ENCODE peak calls at places on chromosome 19, in ten cellular contexts. Z is left ventricle myocardium inferior, V is lower lobe of right lung, N is breast epithelium, Q is cardiac muscle cell, U is CD14-positive monocyte, G is nephron progenitor cell, M is right atrium auricular region, F is upper lobe of right lung, T is WTC11. D is an unnamed sample.

GRCh38 chr19:30896551-30896950 is 452.7 kb downstream of the TSHZ3 start:
- DNase-seq in Z (no peak), V (no peak), N (no peak), Q (no peak), U (no peak), G (no peak), M (no peak), F (no peak), T (no peak), D (no peak)

GRCh38 chr19:38683393-38684077 is 36.1 kb downstream of the ACTN4 start:
- DNase-seq in Z (no peak), V (peak), N (peak), Q (peak), U (peak), G (no peak), M (peak), F (peak), T (peak), D (no peak)

GRCh38 chr19:51272183-51272817 is 21.4 kb downstream of the SIGLECL1 start:
- DNase-seq in Z (no peak), V (no peak), N (no peak), Q (no peak), U (no peak), G (no peak), M (peak), F (no peak), T (no peak), D (no peak)

GRCh38 chr19:47268028-47268427 is 6.7 kb upstream of the INAFM1 start:
- DNase-seq in Z (no peak), V (no peak), N (no peak), Q (no peak), U (no peak), G (no peak), M (no peak), F (no peak), T (no peak), D (no peak)

GRCh38 chr19:29845576-29846176 is 33.9 kb downstream of the CCNE1 start:
- DNase-seq in Z (no peak), V (no peak), N (no peak), Q (peak), U (peak), G (no peak), M (no peak), F (peak), T (no peak), D (no peak)

GRCh38 chr19:1216756-1217155 is 11.2 kb downstream of the STK11 start:
- DNase-seq in Z (no peak), V (no peak), N (no peak), Q (no peak), U (no peak), G (no peak), M (no peak), F (no peak), T (no peak), D (no peak)

GRCh38 chr19:14078406-14078805 is 5.8 kb downstream of the MISP3 start:
- DNase-seq in Z (no peak), V (no peak), N (no peak), Q (no peak), U (no peak), G (no peak), M (no peak), F (no peak), T (no peak), D (no peak)

GRCh38 chr19:21045028-21045427 is 24.6 kb downstream of the ZNF430 start:
- DNase-seq in Z (no peak), V (no peak), N (no peak), Q (no peak), U (no peak), G (no peak), M (no peak), F (no peak), T (no peak), D (no peak)

GRCh38 chr19:47095707-47096704 is 17.6 kb downstream of the ZC3H4 start:
- DNase-seq in Z (peak), V (peak), N (peak), Q (peak), U (no peak), G (no peak), M (peak), F (peak), T (no peak), D (no peak)

GRCh38 chr19:32339988-32340874 is 5.2 kb upstream of the ZNF507 start:
- DNase-seq in Z (peak), V (peak), N (peak), Q (peak), U (no peak), G (peak), M (peak), F (peak), T (peak), D (no peak)

GRCh38 chr19:372306-372890 is 27.8 kb upstream of the MIER2 start:
- DNase-seq in Z (peak), V (no peak), N (no peak), Q (peak), U (no peak), G (no peak), M (no peak), F (peak), T (no peak), D (peak)

GRCh38 chr19:35346193-35347052 is 1.3 kb upstream of the FFAR1 start:
- DNase-seq in Z (no peak), V (peak), N (peak), Q (no peak), U (peak), G (no peak), M (no peak), F (peak), T (no peak), D (peak)

GRCh38 chr19:49064029-49064629 is 489 bp downstream of the NTF4 start:
- DNase-seq in Z (no peak), V (peak), N (no peak), Q (no peak), U (no peak), G (no peak), M (no peak), F (no peak), T (peak), D (no peak)

GRCh38 chr19:40646564-40647254 is 43.7 kb downstream of the NUMBL start:
- DNase-seq in Z (no peak), V (peak), N (no peak), Q (no peak), U (no peak), G (no peak), M (no peak), F (no peak), T (no peak), D (no peak)

GRCh38 chr19:51295382-51296126 is 15.9 kb upstream of the IGLON5 start:
- DNase-seq in Z (no peak), V (no peak), N (no peak), Q (no peak), U (no peak), G (no peak), M (no peak), F (no peak), T (no peak), D (no peak)

GRCh38 chr19:48413879-48414623 is 20.6 kb downstream of the GRIN2D start:
- DNase-seq in Z (no peak), V (no peak), N (no peak), Q (no peak), U (no peak), G (no peak), M (no peak), F (peak), T (peak), D (no peak)

GRCh38 chr19:41939861-41940442 is 11.7 kb upstream of the ERFL start:
- DNase-seq in Z (no peak), V (peak), N (no peak), Q (no peak), U (no peak), G (peak), M (no peak), F (peak), T (peak), D (peak)

GRCh38 chr19:55654323-55654832 is 457 bp upstream of the U2AF2 start:
- DNase-seq in Z (peak), V (peak), N (peak), Q (peak), U (peak), G (peak), M (peak), F (peak), T (peak), D (peak)

GRCh38 chr19:19407640-19407933 is 2.1 kb downstream of the GATAD2A start:
- DNase-seq in Z (no peak), V (no peak), N (no peak), Q (no peak), U (no peak), G (no peak), M (no peak), F (no peak), T (no peak), D (no peak)

GRCh38 chr19:49851456-49852259 is 699 bp downstream of the PTOV1 start:
- DNase-seq in Z (no peak), V (peak), N (no peak), Q (peak), U (no peak), G (peak), M (no peak), F (no peak), T (peak), D (no peak)

GRCh38 chr19:14383556-14383897 is 2.3 kb downstream of the ADGRE5 start:
- DNase-seq in Z (peak), V (no peak), N (no peak), Q (peak), U (no peak), G (no peak), M (no peak), F (no peak), T (no peak), D (no peak)

GRCh38 chr19:58038688-58039204 is 4.9 kb downstream of the ZSCAN1 start:
- DNase-seq in Z (no peak), V (no peak), N (no peak), Q (no peak), U (no peak), G (no peak), M (no peak), F (no peak), T (peak), D (no peak)

GRCh38 chr19:56840452-56841193 is at the start of the genes PEG3 and ZIM2:
- DNase-seq in Z (peak), V (no peak), N (peak), Q (peak), U (no peak), G (no peak), M (peak), F (no peak), T (no peak), D (no peak)

GRCh38 chr19:43432866-43433673 is 18.4 kb downstream of the TEX101 start:
- DNase-seq in Z (peak), V (peak), N (peak), Q (peak), U (peak), G (peak), M (peak), F (peak), T (peak), D (no peak)

GRCh38 chr19:47107201-47107952 is 6.2 kb downstream of the ZC3H4 start:
- DNase-seq in Z (no peak), V (no peak), N (no peak), Q (no peak), U (no peak), G (no peak), M (no peak), F (no peak), T (no peak), D (no peak)

GRCh38 chr19:53809518-53810186 is 14.5 kb downstream of the NLRP12 start:
- DNase-seq in Z (no peak), V (no peak), N (no peak), Q (no peak), U (no peak), G (peak), M (no peak), F (no peak), T (peak), D (no peak)
- TF ChIP-seq CTCF in Z (peak), V (peak), N (no peak), Q (peak), U (no peak), G (peak), M (no peak), F (peak), T (peak), D (peak)

GRCh38 chr19:18290250-18291018 is 9.0 kb upstream of the JUND start:
- DNase-seq in Z (peak), V (no peak), N (no peak), Q (peak), U (no peak), G (no peak), M (no peak), F (no peak), T (no peak), D (no peak)

GRCh38 chr19:18286973-18287635 is 5.7 kb upstream of the JUND start:
- DNase-seq in Z (no peak), V (no peak), N (no peak), Q (no peak), U (no peak), G (no peak), M (no peak), F (no peak), T (peak), D (no peak)

GRCh38 chr19:18289471-18290066 is 8.1 kb upstream of the JUND start:
- DNase-seq in Z (no peak), V (no peak), N (no peak), Q (no peak), U (no peak), G (no peak), M (no peak), F (no peak), T (no peak), D (no peak)

GRCh38 chr19:18291019-18291524 is 9.7 kb upstream of the JUND start:
- DNase-seq in Z (peak), V (no peak), N (no peak), Q (peak), U (no peak), G (no peak), M (no peak), F (no peak), T (no peak), D (no peak)

DNA sequence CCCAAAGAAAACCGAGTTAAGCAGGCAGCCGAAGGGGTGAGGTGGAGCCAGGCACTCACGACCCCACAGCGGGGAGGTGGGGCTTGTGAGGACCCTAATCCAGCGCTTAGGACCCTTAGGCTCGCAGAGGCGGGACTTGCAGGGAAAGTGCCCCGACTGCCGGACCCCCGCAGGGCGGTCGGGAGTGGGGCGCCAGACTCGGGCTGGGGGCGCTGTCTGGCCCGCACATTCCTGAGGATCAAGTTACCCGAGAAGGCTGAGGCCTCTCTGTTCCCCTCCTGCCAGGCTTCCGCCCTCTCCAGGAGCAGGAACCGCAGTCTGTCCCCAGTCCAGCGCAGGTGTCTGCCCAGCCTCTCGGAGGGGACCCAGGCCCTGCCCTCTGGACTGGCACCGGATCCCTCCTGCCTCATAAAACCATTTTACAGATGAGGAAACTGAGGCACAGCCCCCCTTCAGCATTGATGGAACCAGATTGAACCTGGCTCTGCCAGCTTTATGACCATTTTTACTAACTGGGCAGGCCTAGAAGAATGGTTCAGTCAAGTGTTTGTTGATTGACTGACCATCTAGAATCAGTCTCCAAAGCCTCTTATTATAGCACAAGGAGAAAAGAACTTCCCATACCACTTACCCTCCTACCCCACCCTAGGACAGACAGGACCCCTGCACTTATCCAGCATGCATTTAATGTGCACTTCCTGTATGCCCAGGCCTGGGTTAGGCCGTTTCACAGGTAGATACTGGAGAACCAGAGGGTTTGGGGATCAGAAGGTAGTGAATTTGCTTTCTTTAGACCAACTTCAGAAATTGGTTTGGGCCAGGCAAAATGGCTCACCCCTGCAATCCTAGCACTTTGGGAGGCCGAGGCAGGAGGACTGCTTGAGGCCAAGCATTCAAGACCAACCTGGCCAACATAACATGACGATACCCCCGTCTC is 6.7 kb upstream of the JUND start:
- DNase-seq in Z (no peak), V (no peak), N (no peak), Q (no peak), U (no peak), G (peak), M (no peak), F (no peak), T (peak), D (no peak)
- TF ChIP-seq CTCF in Z (no peak), V (no peak), N (no peak), Q (no peak), U (no peak), G (no peak), M (no peak), F (no peak), T (no peak), D (no peak)

GRCh38 chr19:12681074-12681987 is at the start of gene DHPS:
- DNase-seq in Z (peak), V (peak), N (peak), Q (peak), U (peak), G (peak), M (peak), F (peak), T (peak), D (peak)
- TF ChIP-seq CTCF in Z (no peak), V (no peak), N (no peak), Q (no peak), U (no peak), G (no peak), M (no peak), F (no peak), T (no peak), D (no peak)

DNA sequence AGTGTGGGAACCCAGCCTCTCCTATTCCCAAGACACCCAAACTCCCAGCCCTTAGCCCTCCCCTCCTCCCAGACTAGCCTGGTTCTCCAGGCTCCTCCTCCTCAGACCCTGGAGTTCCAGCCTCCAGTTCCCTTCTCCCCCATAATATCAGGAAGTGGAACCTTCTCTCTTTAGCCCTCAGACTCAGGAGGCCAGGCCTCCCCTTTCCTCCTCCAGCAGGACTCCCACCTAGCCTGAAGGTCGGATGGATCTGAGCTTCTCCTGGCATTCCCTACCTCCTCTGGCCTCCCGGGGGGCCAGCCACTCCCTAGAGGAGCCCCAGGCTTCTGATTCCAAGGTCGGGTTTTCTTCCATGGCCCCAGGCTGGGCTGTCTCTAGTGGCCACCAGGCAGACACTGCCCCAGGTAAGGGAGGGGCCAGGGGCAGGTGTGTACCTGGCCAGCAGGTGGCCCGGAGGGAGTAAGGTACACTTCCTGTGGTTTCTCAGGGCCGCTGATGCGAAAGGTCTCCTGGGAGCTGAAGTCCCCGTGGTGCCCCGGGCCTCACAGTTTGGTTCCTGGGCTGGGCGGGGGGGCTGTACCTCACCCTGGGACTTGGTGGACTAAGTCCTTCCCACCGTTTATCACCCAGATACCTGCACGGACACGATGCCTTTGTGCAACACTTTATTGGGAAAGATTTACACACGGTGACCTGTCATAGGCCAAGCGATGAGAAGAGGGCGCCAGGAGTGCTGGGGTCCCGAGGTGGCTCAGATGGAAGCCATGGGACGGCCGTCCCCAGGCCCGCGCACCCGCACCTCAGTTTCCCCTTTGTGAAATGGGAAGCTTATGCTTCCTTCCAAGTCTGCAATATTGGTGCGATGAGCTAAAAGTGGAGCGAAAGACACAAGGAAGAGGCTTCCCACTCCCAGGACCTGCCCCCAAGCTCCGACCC is at the start of gene TMC4:
- DNase-seq in Z (no peak), V (peak), N (no peak), Q (peak), U (no peak), G (no peak), M (no peak), F (peak), T (peak), D (no peak)
- TF ChIP-seq CTCF in Z (no peak), V (peak), N (peak), Q (no peak), U (no peak), G (no peak), M (no peak), F (peak), T (peak), D (no peak)

GRCh38 chr19:33414667-33415605 is 41.4 kb downstream of the CEBPG start:
- DNase-seq in Z (no peak), V (no peak), N (no peak), Q (no peak), U (no peak), G (no peak), M (no peak), F (no peak), T (no peak), D (no peak)

GRCh38 chr19:33417751-33418150 is 44.2 kb downstream of the CEBPG start:
- DNase-seq in Z (no peak), V (no peak), N (no peak), Q (no peak), U (no peak), G (no peak), M (no peak), F (no peak), T (no peak), D (no peak)

GRCh38 chr19:33413868-33414666 is 40.6 kb downstream of the CEBPG start:
- DNase-seq in Z (no peak), V (no peak), N (no peak), Q (no peak), U (no peak), G (no peak), M (no peak), F (no peak), T (no peak), D (no peak)

GRCh38 chr19:33418461-33418860 is 45.0 kb downstream of the CEBPG start:
- DNase-seq in Z (no peak), V (no peak), N (no peak), Q (no peak), U (no peak), G (no peak), M (no peak), F (no peak), T (no peak), D (no peak)

DNA sequence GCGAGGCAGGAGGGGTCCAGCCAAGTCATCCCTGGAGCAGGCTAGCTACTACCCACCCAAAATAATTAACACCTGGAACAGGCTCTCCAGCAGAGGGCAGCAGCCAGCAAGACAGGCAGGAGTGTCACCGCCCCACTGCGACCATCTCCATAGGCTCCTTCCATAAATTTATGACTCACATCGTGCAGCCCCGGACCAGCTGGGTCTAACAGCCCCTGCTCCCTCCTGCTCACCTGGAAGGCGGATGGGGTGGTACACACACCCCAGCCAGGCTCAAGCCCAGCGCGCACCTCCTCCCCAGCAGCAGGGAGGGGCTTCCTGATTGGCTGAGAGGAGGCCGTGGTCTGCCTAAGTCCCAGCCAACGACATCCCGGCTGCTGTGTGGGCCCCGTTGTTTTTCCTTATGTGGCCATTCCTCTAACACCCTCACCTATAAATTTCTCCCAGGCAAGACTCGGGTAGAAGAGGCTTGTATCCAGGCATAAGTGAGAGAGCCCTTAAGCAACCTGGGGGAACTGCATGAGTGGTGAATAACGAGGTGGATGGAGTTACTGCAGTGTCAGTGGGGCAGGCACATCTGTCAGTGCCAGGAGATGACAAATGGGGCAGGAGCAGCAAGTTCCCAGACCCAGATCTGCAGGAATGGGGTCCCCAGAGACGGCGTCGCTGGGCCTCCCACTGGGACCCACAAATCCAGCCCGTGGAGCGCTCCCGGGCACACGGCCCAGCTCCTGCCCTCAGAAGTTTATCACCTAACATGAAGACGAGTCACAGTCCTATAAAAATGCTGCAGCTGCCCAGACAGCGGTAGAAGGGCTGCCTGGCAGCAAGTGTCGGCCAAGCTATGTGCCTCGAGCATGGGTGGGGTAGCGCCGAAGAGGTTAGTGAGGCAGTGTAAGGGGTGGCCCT is 43.1 kb downstream of the CEBPG start:
- DNase-seq in Z (peak), V (no peak), N (no peak), Q (peak), U (no peak), G (peak), M (no peak), F (no peak), T (peak), D (no peak)
- TF ChIP-seq CTCF in Z (peak), V (peak), N (peak), Q (peak), U (peak), G (peak), M (peak), F (peak), T (peak), D (peak)

D was measured in type B pancreatic cell.